ENCODE peak calls at places on chromosome 4, in nine cellular contexts. N is GM12892; W is heart right ventricle; Q is bronchial epithelial cell; J is NCI-H82; E is GM19239; I is activated CD8-positive, alpha-beta T cell treated with anti-CD3 and anti-CD28 coated beads, Interleukin-2, amount 10 ng/mL, durations not matched to agents 7 days and 5 days; A is AML-193; V is cardiac muscle cell. P is an unnamed sample.

GRCh38 chr4:150149381-150149780 is 71.1 kb downstream of the DCLK2 start:
- DNase-seq in N (no peak), W (no peak), Q (no peak), J (no peak), E (no peak), I (no peak), A (no peak), V (no peak), P (no peak)

GRCh38 chr4:169272265-169272886 is 1.6 kb upstream of the SH3RF1 start:
- DNase-seq in N (no peak), W (no peak), Q (peak; percentile 58), J (no peak), E (no peak), I (no peak), A (no peak), V (no peak), P (peak; percentile 14)

GRCh38 chr4:11297627-11298026 is 131.1 kb downstream of the HS3ST1 start:
- DNase-seq in N (no peak), W (no peak), Q (peak; percentile 33), J (no peak), E (no peak), I (no peak), A (no peak), V (no peak), P (no peak)

GRCh38 chr4:71231753-71232420 is 106.9 kb upstream of the SLC4A4 start:
- DNase-seq in N (no peak), W (no peak), Q (no peak), J (no peak), E (no peak), I (no peak), A (no peak), V (no peak), P (no peak)

GRCh38 chr4:86092684-86093083 is 267.2 kb downstream of the MAPK10 start:
- DNase-seq in N (no peak), W (no peak), Q (peak; percentile 94), J (no peak), E (no peak), I (no peak), A (peak; percentile 11), V (no peak), P (peak; percentile 56)

GRCh38 chr4:71209161-71209560 is 129.7 kb upstream of the SLC4A4 start:
- DNase-seq in N (no peak), W (no peak), Q (peak; percentile 45), J (no peak), E (no peak), I (no peak), A (no peak), V (no peak), P (no peak)

GRCh38 chr4:100422911-100423310 is 94.9 kb downstream of the EMCN start:
- DNase-seq in N (no peak), W (no peak), Q (no peak), J (no peak), E (no peak), I (no peak), A (no peak), V (no peak), P (no peak)

GRCh38 chr4:142331132-142331531 is 515.0 kb downstream of the INPP4B start:
- DNase-seq in N (no peak), W (peak; percentile 72), Q (no peak), J (no peak), E (no peak), I (no peak), A (no peak), V (no peak), P (no peak)

GRCh38 chr4:57148831-57149230 is 38.6 kb upstream of the IGFBP7 start:
- DNase-seq in N (no peak), W (no peak), Q (peak; percentile 92), J (no peak), E (no peak), I (no peak), A (no peak), V (no peak), P (peak; percentile 47)

GRCh38 chr4:159284733-159285132 is 181.9 kb downstream of the RAPGEF2 start:
- DNase-seq in N (no peak), W (no peak), Q (no peak), J (no peak), E (no peak), I (no peak), A (no peak), V (no peak), P (no peak)

GRCh38 chr4:26157541-26157940 is 163.3 kb upstream of the RBPJ start:
- DNase-seq in N (no peak), W (no peak), Q (no peak), J (no peak), E (no peak), I (no peak), A (no peak), V (no peak), P (no peak)

GRCh38 chr4:40579983-40580382 is 49.7 kb downstream of the RBM47 start:
- DNase-seq in N (no peak), W (no peak), Q (peak; percentile 96), J (no peak), E (no peak), I (no peak), A (no peak), V (no peak), P (no peak)

GRCh38 chr4:74056858-74057562 is 18.5 kb upstream of the CXCL3 start:
- DNase-seq in N (no peak), W (no peak), Q (peak; percentile 86), J (no peak), E (no peak), I (no peak), A (peak; percentile 84), V (no peak), P (peak; percentile 84)

GRCh38 chr4:159051245-159052071 is 51.4 kb upstream of the RAPGEF2 start:
- DNase-seq in N (peak; percentile 30), W (no peak), Q (no peak), J (no peak), E (peak; percentile 34), I (no peak), A (no peak), V (no peak), P (no peak)

GRCh38 chr4:10106421-10107039 is 10.1 kb downstream of the WDR1 start:
- DNase-seq in N (no peak), W (peak; percentile 65), Q (peak; percentile 98), J (peak; percentile 13), E (no peak), I (peak; percentile 66), A (peak; percentile 2), V (no peak), P (peak; percentile 97)

GRCh38 chr4:183557611-183558010 is 52.8 kb downstream of the ING2 start:
- DNase-seq in N (no peak), W (no peak), Q (no peak), J (no peak), E (no peak), I (no peak), A (no peak), V (no peak), P (no peak)

GRCh38 chr4:1208266-1208961 is 36.0 kb upstream of the SPON2 start:
- DNase-seq in N (no peak), W (no peak), Q (no peak), J (no peak), E (no peak), I (no peak), A (no peak), V (no peak), P (no peak)

GRCh38 chr4:2797545-2798305 is 4.8 kb downstream of the SH3BP2 start:
- DNase-seq in N (no peak), W (no peak), Q (no peak), J (no peak), E (no peak), I (no peak), A (no peak), V (no peak), P (no peak)

GRCh38 chr4:153684182-153685073 is at the start of gene TLR2:
- DNase-seq in N (peak; percentile 29), W (peak; percentile 47), Q (peak; percentile 21), J (peak; percentile 43), E (peak; percentile 39), I (peak; percentile 66), A (no peak), V (peak; percentile 57), P (no peak)

GRCh38 chr4:76096076-76096475 is 21.6 kb downstream of the ART3 start:
- DNase-seq in N (no peak), W (no peak), Q (no peak), J (no peak), E (no peak), I (no peak), A (no peak), V (no peak), P (no peak)

GRCh38 chr4:8855781-8856245 is 15.8 kb downstream of the HMX1 start:
- DNase-seq in N (no peak), W (no peak), Q (no peak), J (peak; percentile 13), E (no peak), I (no peak), A (no peak), V (peak; percentile 37), P (no peak)

GRCh38 chr4:28082686-28083390 is 1222.2 kb downstream of the STIM2 start:
- DNase-seq in N (no peak), W (no peak), Q (peak; percentile 37), J (no peak), E (no peak), I (no peak), A (no peak), V (no peak), P (no peak)

GRCh38 chr4:101944649-101945048 is 154.1 kb downstream of the BANK1 start:
- DNase-seq in N (no peak), W (no peak), Q (peak; percentile 67), J (no peak), E (no peak), I (no peak), A (no peak), V (no peak), P (peak; percentile 10)

GRCh38 chr4:101145081-101145480 is 202.2 kb downstream of the PPP3CA start:
- DNase-seq in N (no peak), W (no peak), Q (no peak), J (no peak), E (no peak), I (no peak), A (no peak), V (no peak), P (no peak)

GRCh38 chr4:182938213-182938645 is 21.0 kb upstream of the DCTD start:
- DNase-seq in N (peak; percentile 41), W (peak; percentile 71), Q (peak; percentile 48), J (peak; percentile 58), E (peak; percentile 58), I (peak; percentile 72), A (peak; percentile 51), V (peak; percentile 70), P (peak; percentile 85)

GRCh38 chr4:112895785-112896184 is 153.7 kb upstream of the ANK2 start:
- DNase-seq in N (no peak), W (no peak), Q (peak; percentile 22), J (peak; percentile 23), E (no peak), I (no peak), A (no peak), V (no peak), P (no peak)

GRCh38 chr4:153156263-153156662 is 48.0 kb upstream of the TRIM2 start:
- DNase-seq in N (no peak), W (no peak), Q (no peak), J (peak; percentile 9), E (no peak), I (peak; percentile 59), A (peak; percentile 34), V (no peak), P (no peak)

GRCh38 chr4:24917076-24917856 is 4.4 kb upstream of the CCDC149 start:
- DNase-seq in N (no peak), W (no peak), Q (no peak), J (no peak), E (no peak), I (no peak), A (no peak), V (peak; percentile 29), P (no peak)

GRCh38 chr4:153292897-153293674 is 51.4 kb upstream of the MND1 start:
- DNase-seq in N (no peak), W (no peak), Q (no peak), J (no peak), E (no peak), I (no peak), A (no peak), V (no peak), P (no peak)

GRCh38 chr4:140125374-140125773 is 28.6 kb downstream of the MAML3 start:
- DNase-seq in N (no peak), W (no peak), Q (peak; percentile 41), J (no peak), E (no peak), I (no peak), A (no peak), V (no peak), P (peak; percentile 30)

GRCh38 chr4:5706486-5707290 is 1.7 kb downstream of the EVC2 start:
- DNase-seq in N (no peak), W (no peak), Q (no peak), J (no peak), E (no peak), I (no peak), A (no peak), V (no peak), P (no peak)